ENCODE peak calls at places on chromosome 18, in eight cellular contexts. D, I, H, X, U, C, K and Y are unnamed samples.

GRCh38 chr18:39167990-39168389 is 1602.4 kb upstream of the CELF4 start:
- DNase-seq in D (no peak), C (no peak), U (no peak), I (no peak), X (no peak), H (no peak), K (no peak), Y (no peak)

GRCh38 chr18:72700961-72701710 is 157.0 kb upstream of the CBLN2 start:
- DNase-seq in X (peak; percentile 28), C (no peak), D (no peak), H (peak; percentile 63), K (no peak), I (no peak), U (no peak), Y (no peak)

GRCh38 chr18:10912790-10913560 is 236.4 kb downstream of the PIEZO2 start:
- DNase-seq in C (no peak), I (no peak), U (no peak), H (no peak), D (no peak), X (peak; percentile 94), K (no peak), Y (no peak)

GRCh38 chr18:67104700-67105284 is 411.7 kb downstream of the DSEL start:
- DNase-seq in X (peak; percentile 82), I (no peak), D (peak; percentile 16), H (peak; percentile 80), U (peak; percentile 71), C (peak; percentile 6), K (peak; percentile 57), Y (peak; percentile 28)

GRCh38 chr18:916562-916961 is 11.9 kb downstream of the ADCYAP1 start:
- DNase-seq in I (no peak), X (no peak), U (no peak), K (no peak), H (no peak), D (no peak), C (no peak), Y (no peak)

GRCh38 chr18:47490882-47491281 is 239.4 kb upstream of the SKOR2 start:
- DNase-seq in I (no peak), C (no peak), X (no peak), U (no peak), K (no peak), H (no peak), D (no peak), Y (no peak)

GRCh38 chr18:49754866-49755265 is 58.5 kb downstream of the ACAA2 start:
- DNase-seq in K (no peak), U (no peak), C (no peak), I (no peak), X (peak; percentile 45), D (no peak), H (no peak), Y (no peak)

GRCh38 chr18:28767781-28768211 is 590.9 kb upstream of the CDH2 start:
- DNase-seq in I (no peak), C (no peak), X (peak; percentile 87), H (peak; percentile 63), U (no peak), K (no peak), D (peak; percentile 37), Y (no peak)

GRCh38 chr18:44725300-44726096 is 44.8 kb downstream of the SETBP1 start:
- DNase-seq in H (peak; percentile 21), C (peak; percentile 25), D (no peak), I (no peak), K (no peak), X (peak; percentile 68), U (no peak), Y (no peak)

GRCh38 chr18:12476955-12477354 is 69.2 kb downstream of the PRELID3A start:
- DNase-seq in X (no peak), U (no peak), I (no peak), D (no peak), H (no peak), K (no peak), C (no peak), Y (no peak)

GRCh38 chr18:48649231-48649630 is 110.4 kb downstream of the CTIF start:
- DNase-seq in C (no peak), U (peak; percentile 45), D (no peak), K (no peak), H (no peak), I (no peak), X (no peak), Y (peak; percentile 55)

GRCh38 chr18:58682429-58683069 is 11.3 kb downstream of the MALT1 start:
- DNase-seq in D (no peak), H (peak; percentile 84), X (peak; percentile 88), K (no peak), U (no peak), I (no peak), C (no peak), Y (no peak)

GRCh38 chr18:52722904-52723303 is 382.9 kb downstream of the DCC start:
- DNase-seq in D (no peak), I (no peak), X (no peak), C (no peak), H (no peak), U (no peak), K (no peak), Y (no peak)

GRCh38 chr18:53715243-53715853 is 509.1 kb downstream of the MBD2 start:
- DNase-seq in U (no peak), K (no peak), C (no peak), D (no peak), H (no peak), I (no peak), X (no peak), Y (no peak)

GRCh38 chr18:56967032-56967431 is 179.9 kb upstream of the BOD1L2 start:
- DNase-seq in D (no peak), X (no peak), U (no peak), I (no peak), C (no peak), K (no peak), H (no peak), Y (no peak)

GRCh38 chr18:50836521-50836957 is 16.7 kb upstream of the MRO start:
- DNase-seq in I (no peak), X (peak; percentile 86), K (no peak), U (no peak), C (no peak), D (no peak), H (peak; percentile 85), Y (no peak)

GRCh38 chr18:50830544-50830943 is 10.7 kb upstream of the MRO start:
- DNase-seq in C (no peak), K (no peak), U (no peak), D (no peak), H (no peak), I (no peak), X (no peak), Y (no peak)

GRCh38 chr18:50829644-50830043 is 9.8 kb upstream of the MRO start:
- DNase-seq in D (no peak), I (no peak), C (no peak), H (peak; percentile 11), K (no peak), X (no peak), U (no peak), Y (no peak)

DNA sequence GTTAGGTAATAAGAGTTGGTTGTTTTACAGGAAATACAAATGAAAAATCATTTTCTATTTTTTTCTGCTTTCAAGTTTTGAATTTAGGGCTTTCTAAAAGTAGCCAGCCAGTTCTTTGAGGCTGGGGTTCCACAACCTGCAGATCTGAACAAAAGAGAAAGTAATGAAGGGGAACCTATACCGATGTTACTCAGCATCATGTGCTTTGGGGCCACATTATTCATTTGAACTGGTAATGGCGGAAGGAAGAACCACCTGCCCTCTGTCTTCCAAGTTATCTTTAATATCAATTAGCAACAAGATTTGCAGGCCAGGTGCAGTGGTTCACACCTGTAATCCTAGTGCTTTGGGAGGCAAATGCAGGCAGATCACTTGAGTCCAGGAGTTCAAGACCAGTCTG is 12.9 kb upstream of the MRO start:
- DNase-seq in C (no peak), U (no peak), X (no peak), H (no peak), D (no peak), K (no peak), I (no peak), Y (no peak)
- TF ChIP-seq CTCF in C (no peak), U (no peak), X (no peak), H (no peak), D (no peak), K (no peak), I (no peak), Y (no peak)

DNA sequence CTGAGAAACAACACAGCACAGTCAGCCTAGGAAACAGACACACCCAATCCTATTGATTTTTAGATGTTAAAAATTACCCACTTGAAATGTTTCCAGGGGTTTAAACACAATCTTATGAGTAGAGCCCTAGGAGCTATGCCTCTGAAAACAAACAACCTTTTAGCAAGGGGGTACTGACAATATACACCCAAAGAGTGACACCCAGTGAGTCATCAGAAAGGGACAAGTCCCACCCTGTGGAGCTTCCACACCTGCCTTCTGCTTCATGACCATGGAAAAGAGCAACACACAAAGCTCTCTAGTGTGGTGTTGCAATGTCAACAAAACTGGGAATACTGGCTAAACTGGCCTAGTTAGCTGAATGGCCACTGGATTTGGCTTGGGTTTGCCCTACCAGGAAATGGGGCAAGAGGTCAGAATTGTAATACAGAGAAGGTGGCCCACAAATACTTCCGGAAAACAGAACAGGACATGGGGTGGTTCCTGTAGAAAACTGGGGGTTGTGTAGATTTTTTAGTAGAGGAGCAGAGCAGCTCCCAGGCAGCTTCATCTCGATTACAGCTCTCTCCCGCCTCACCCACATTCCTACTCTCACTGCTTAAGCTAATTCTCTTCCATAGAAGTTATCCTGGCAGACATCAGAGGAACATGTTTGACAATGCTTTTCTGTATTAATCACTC is 98.2 kb downstream of the GAREM1 start:
- DNase-seq in I (no peak), K (peak; percentile 63), U (no peak), H (peak; percentile 86), X (no peak), D (no peak), C (no peak), Y (peak; percentile 12)
- TF ChIP-seq CTCF in I (no peak), K (no peak), U (no peak), H (no peak), X (no peak), D (no peak), C (no peak), Y (no peak)

DNA sequence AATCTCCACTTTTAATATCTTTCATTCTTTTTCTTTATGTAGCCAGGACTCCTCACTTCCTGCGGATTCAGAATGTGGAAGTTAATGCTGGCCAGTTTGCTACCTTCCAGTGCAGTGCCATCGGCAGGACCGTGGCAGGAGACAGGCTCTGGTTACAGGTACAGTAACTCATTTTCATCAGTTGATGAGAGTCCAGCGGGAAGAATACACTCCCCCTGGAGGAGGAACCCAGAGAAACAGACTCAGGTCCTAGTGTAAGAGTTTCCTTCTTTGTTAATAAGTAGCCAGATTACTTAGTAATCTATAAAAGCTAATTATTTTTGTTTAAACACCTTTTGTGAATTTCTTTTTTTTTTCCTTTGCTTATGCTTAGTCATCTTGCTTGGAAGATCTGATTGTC is 359.4 kb downstream of the PTPRM start:
- DNase-seq in X (no peak), I (no peak), D (no peak), U (peak; percentile 11), K (peak; percentile 33), C (no peak), H (peak; percentile 48), Y (no peak)
- TF ChIP-seq CTCF in X (peak; percentile 20), I (no peak), D (no peak), U (peak; percentile 20), K (peak; percentile 36), C (no peak), H (peak; percentile 59), Y (peak; percentile 58)

DNA sequence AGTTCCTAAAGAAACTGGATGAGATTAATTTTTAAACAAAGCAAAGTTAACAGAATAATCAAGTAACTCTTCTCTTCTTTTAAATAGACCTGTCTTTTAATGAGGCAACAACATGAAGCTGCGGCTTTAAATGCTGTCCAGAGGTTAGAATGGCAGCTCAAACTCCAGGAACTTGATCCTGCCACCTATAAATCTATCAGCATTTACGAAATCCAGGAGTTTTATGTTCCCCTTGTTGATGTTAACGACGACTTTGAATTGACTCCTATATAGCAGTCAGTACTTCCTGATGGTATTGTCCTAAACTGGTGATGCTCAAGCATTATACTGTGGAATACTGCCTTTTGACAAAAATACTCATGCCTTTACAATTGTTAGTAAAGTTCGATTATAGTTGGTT is 53.7 kb upstream of the TWSG1 start:
- DNase-seq in I (no peak), C (no peak), X (no peak), D (no peak), K (no peak), U (no peak), H (no peak), Y (no peak)
- TF ChIP-seq CTCF in I (no peak), C (no peak), X (no peak), D (no peak), K (no peak), U (no peak), H (no peak), Y (no peak)